ENCODE peak calls at places on chromosomes 16 and 17, in four cellular contexts. O, R, X and K are unnamed samples.

GRCh38 chr16:88781140-88782077 is 3.6 kb downstream of the PIEZO1 start:
- DNase-seq in O (no peak), R (no peak), X (no peak), K (no peak)

GRCh38 chr16:78122774-78123315 is 23.4 kb downstream of the WWOX start:
- DNase-seq in O (peak; percentile 70), R (peak; percentile 26), X (no peak), K (peak; percentile 54)

GRCh38 chr17:79747508-79748295 is 17.0 kb downstream of the ENPP7 start:
- DNase-seq in O (no peak), R (no peak), X (no peak), K (no peak)

GRCh38 chr16:57416084-57416483 is 11.5 kb downstream of the CCL17 start:
- DNase-seq in O (no peak), R (no peak), X (no peak), K (no peak)

GRCh38 chr17:80195671-80196529 is 24.2 kb downstream of the SGSH start:
- DNase-seq in O (peak; percentile 33), R (peak; percentile 33), X (no peak), K (no peak)

GRCh38 chr17:49442051-49442450 is 27.4 kb upstream of the PHB1 start:
- DNase-seq in O (no peak), R (no peak), X (no peak), K (no peak)

GRCh38 chr17:19799796-19800195 is 51.7 kb upstream of the ALDH3A1 start:
- DNase-seq in O (no peak), R (no peak), X (no peak), K (peak; percentile 85)

GRCh38 chr16:23031508-23032098 is 117.6 kb downstream of the USP31 start:
- DNase-seq in O (no peak), R (no peak), X (no peak), K (no peak)

GRCh38 chr17:33667671-33668070 is 374.6 kb upstream of the ASIC2 start:
- DNase-seq in O (no peak), R (no peak), X (no peak), K (no peak)

GRCh38 chr16:87133112-87133850 is 183.9 kb downstream of the C16orf95 start:
- DNase-seq in O (no peak), R (no peak), X (no peak), K (no peak)

GRCh38 chr17:69733171-69734014 is 318.9 kb downstream of the MAP2K6 start:
- DNase-seq in O (peak; percentile 79), R (no peak), X (peak; percentile 26), K (peak; percentile 97)

GRCh38 chr16:10969615-10970014 is 25.3 kb downstream of the CLEC16A start:
- DNase-seq in O (no peak), R (no peak), X (no peak), K (no peak)

GRCh38 chr16:10967981-10968380 is 23.6 kb downstream of the CLEC16A start:
- DNase-seq in O (no peak), R (no peak), X (peak; percentile 48), K (no peak)

GRCh38 chr16:10966129-10966528 is 21.8 kb downstream of the CLEC16A start:
- DNase-seq in O (no peak), R (no peak), X (no peak), K (no peak)

GRCh38 chr16:10970065-10970464 is 25.7 kb downstream of the CLEC16A start:
- DNase-seq in O (peak; percentile 51), R (no peak), X (no peak), K (no peak)

GRCh38 chr16:10968509-10968908 is 24.1 kb downstream of the CLEC16A start:
- DNase-seq in O (no peak), R (no peak), X (no peak), K (no peak)
- TF ChIP-seq CTCF in O (no peak), R (no peak), X (no peak), K (no peak)

DNA sequence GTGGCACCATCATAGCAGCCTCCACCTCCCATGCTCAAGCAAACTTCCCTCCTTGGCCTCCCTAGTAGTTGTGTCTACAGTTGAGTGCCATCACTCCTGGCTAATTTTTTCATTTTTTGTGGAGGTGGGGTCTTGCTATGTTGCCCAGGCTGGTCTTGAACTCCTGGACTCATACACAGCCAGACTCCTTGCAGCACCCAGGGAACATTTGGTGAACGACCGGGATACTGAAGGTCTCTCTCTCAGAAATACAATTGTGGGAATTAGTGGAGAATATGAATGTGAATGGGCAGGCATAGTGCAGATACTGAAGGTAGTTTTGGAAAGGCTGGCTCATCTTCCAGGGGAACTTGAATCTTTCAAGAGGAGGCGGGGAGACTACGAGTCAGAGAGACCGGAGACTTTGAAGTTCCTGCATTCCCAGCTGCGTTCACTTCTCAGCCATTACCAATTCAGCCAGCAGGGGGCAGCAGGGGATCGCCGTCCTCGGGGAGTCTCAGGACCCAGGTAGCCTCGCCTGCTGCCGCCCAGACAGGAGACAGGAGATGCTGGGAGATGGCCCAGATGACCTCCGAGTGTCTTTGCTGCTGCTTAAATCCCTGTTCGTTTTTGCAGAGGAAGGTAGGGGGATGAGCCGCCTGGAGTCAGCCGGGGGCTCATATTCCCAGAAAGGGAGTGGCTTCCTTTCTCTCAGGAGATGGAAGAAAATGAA is 68.6 kb downstream of the HAPSTR1 start:
- DNase-seq in O (peak; percentile 73), R (peak; percentile 45), X (no peak), K (peak; percentile 63)
- TF ChIP-seq CTCF in O (peak; percentile 89), R (no peak), X (peak; percentile 58), K (peak; percentile 86)

GRCh38 chr17:6701719-6702118 is 11.4 kb downstream of the SLC13A5 start:
- DNase-seq in O (peak; percentile 12), R (no peak), X (no peak), K (no peak)
- TF ChIP-seq CTCF in O (peak; percentile 41), R (no peak), X (no peak), K (peak; percentile 57)

DNA sequence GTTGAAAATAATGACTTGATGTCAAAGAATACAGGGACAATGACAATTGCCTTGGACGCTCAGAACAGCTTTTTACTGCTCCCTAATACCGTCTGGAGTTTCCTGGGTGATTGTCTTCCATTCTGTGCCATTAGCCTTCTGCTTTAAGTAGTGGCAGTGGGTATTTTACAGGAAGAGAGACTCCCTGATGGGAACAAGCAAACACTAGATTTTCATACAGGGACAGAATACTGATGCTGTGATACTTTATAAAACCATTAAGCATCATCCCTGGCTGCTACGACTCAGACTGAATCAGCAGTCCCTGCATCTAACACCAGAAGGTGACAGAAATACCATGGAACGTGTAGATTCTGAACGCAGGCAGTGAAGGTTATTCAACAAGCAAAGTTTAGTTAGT is 635.4 kb upstream of the GOT2 start:
- DNase-seq in O (no peak), R (no peak), X (no peak), K (no peak)
- TF ChIP-seq CTCF in O (no peak), R (no peak), X (no peak), K (no peak)

DNA sequence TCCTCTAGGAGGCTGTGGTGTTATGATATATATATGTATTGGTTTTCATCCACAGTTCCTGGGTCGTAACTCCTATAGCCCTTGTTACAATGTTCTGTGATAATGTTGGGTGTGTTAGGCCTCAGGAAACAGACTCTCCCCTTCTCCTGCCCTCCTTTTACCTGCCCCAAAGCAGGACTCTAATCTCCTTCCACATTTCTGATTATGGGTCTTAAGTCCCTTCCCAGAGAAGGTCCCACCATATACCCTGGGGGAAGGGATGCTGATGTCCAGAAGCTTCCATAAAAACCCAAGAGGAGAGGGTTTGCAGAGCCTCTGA is 450 bp upstream of the C1QBP start:
- DNase-seq in O (no peak), R (no peak), X (no peak), K (no peak)
- TF ChIP-seq CTCF in O (no peak), R (no peak), X (no peak), K (no peak)

GRCh38 chr17:65936013-65936412 is 255.9 kb downstream of the CEP112 start:
- DNase-seq in O (peak; percentile 79), R (no peak), X (no peak), K (peak; percentile 86)

GRCh38 chr17:65942592-65942991 is 249.3 kb downstream of the CEP112 start:
- DNase-seq in O (peak; percentile 31), R (no peak), X (no peak), K (peak; percentile 70)

GRCh38 chr17:65941500-65941899 is 250.4 kb downstream of the CEP112 start:
- DNase-seq in O (peak; percentile 29), R (no peak), X (no peak), K (no peak)
- TF ChIP-seq CTCF in O (peak; percentile 22), R (no peak), X (no peak), K (peak; percentile 7)

DNA sequence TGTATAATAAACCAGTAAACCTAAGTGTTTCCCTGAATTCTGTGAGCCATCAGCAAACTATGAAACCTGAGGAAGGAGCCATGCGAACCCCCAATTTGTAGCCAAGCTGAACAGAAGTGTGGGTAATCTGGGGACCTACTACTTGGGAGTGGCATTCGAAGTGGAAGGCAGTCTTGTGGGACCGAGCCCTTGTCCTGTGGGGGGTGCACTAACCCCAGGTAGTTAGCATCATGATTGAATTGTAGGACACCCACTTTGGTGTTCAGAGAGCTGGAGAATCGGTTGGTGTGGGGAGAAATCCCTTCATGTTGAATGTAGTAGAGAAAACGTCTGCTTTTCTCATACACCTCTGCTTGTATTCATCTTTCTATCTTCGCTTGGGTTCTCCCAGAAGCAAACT is 79.7 kb upstream of the CPHXL start:
- DNase-seq in O (no peak), R (no peak), X (no peak), K (no peak)
- TF ChIP-seq CTCF in O (no peak), R (no peak), X (no peak), K (no peak)

DNA sequence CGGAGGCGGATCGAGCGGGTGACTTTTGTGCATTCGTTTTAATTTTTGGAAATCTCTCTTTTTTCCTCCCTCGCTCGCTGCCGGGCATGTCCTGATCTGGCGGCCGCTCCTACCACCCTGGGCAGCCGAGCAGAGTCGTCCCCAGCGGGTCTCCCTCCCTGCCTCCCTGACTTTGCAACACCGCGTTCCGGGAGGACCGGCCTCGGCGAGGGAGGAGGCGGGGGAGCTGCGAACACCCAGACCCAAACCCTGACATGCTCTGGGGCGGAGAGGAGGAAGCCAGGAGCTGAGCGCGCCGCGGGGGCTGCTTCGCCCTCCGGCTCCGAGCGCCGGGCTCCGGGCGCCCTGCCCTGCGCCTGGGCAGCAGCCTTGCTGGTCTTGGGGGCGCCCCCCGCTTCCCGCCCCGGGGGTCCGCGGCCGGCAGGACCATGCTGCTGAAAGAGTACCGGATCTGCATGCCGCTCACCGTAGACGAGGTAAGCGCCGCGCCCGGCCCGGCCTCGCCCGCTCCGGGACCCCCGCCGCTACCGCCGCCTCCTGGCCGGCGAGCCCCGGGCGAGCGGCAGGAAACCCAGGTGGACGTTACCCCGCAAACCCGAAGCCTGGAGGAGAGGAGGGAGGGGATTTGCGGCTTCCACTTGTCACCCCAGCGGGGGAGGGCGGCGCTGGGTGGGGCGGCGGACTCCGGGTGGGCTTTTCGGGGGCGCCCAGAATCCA is 804 bp downstream of the PITPNC1 start:
- DNase-seq in O (peak; percentile 43), R (peak; percentile 55), X (peak; percentile 42), K (peak; percentile 24)
- TF ChIP-seq CTCF in O (peak; percentile 27), R (peak; percentile 46), X (no peak), K (peak; percentile 50)

DNA sequence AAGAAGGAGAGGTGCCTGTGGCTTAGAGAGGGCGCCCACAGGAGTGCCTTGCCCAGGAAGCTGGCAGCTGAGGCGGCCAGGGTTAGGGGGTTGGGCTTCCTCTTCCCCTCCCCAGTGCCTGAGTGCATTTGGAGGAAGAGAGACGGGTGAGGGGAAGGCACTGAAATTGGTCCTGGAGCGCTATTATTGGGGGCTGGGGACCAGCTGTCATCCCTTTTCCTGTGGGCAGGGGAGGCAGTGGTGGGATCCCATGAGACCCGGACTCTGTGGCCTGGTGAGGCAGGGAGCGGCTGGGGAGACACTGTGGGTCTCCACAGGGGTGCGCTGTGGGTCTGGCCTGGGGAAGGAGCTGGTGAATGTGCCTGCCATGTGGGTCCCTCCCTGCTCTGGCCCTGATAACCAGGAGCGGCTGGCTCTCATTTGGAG is 259.7 kb downstream of the SEC14L1 start:
- DNase-seq in O (no peak), R (no peak), X (peak; percentile 73), K (no peak)
- TF ChIP-seq CTCF in O (peak; percentile 26), R (no peak), X (peak; percentile 43), K (no peak)